ENCODE peak calls at places on chromosomes 4 and X, in five cellular contexts. A is activated naive CD8-positive, alpha-beta T cell treated with anti-CD3 and anti-CD28 coated beads, Interleukin-2, amount 50 U/mL, for 24 hours; N is body of pancreas; U is stimulated activated naive B cell treated with anti-CD40 and anti-IgM and Interleukin-4, amounts not matched to agents 10 μg/mL and 1 μg/mL and 100 μg/mL, for 72 hours; L is heart right ventricle. R is an unnamed sample.

GRCh38 chr4:139767168-139767567 is 101.5 kb downstream of the MGST2 start:
- ATAC-seq in A (no peak), L (no peak), N (no peak), U (peak; percentile 83), R (peak; percentile 52)

GRCh38 chrX:133989993-133990392 is 4.6 kb upstream of the GPC3 start:
- ATAC-seq in N (no peak), U (no peak), A (no peak), L (no peak), R (no peak)

GRCh38 chrX:46553935-46554334 is 8.7 kb upstream of the ZNF674 start:
- ATAC-seq in N (no peak), A (no peak), U (no peak), L (no peak), R (no peak)

GRCh38 chr4:129046055-129046959 is 47.0 kb downstream of the SCLT1 start:
- ATAC-seq in A (peak; percentile 93), U (peak; percentile 68), L (no peak), N (no peak), R (no peak)

GRCh38 chrX:107566603-107567262 is 61.6 kb upstream of the PRPS1 start:
- ATAC-seq in N (no peak), A (no peak), L (no peak), U (no peak), R (no peak)

GRCh38 chr4:82123934-82124333 is 249.9 kb downstream of the HNRNPD start:
- ATAC-seq in A (no peak), N (no peak), L (no peak), U (no peak), R (no peak)

GRCh38 chr4:19239565-19239964 is 1012.1 kb upstream of the SLIT2 start:
- ATAC-seq in U (no peak), L (no peak), A (no peak), N (no peak), R (no peak)

GRCh38 chr4:156710571-156711195 is 260.9 kb downstream of the PDGFC start:
- ATAC-seq in N (peak; percentile 47), U (no peak), L (no peak), A (no peak), R (no peak)

GRCh38 chr4:80529021-80529420 is 193.5 kb downstream of the CFAP299 start:
- ATAC-seq in N (no peak), U (no peak), L (no peak), A (no peak), R (no peak)

GRCh38 chr4:73721419-73721818 is 18.9 kb upstream of the CXCL8 start:
- ATAC-seq in N (peak; percentile 38), A (no peak), L (no peak), U (no peak), R (no peak)

GRCh38 chr4:117560329-117560728 is 474.0 kb upstream of the NDST3 start:
- ATAC-seq in N (no peak), U (no peak), L (no peak), A (no peak), R (no peak)

GRCh38 chrX:35919536-35920309 is at the start of gene CFAP47:
- ATAC-seq in A (no peak), L (no peak), N (peak; percentile 92), U (no peak), R (no peak)

GRCh38 chr4:13657016-13657415 is 29.5 kb upstream of the BOD1L1 start:
- ATAC-seq in A (no peak), L (no peak), U (no peak), N (no peak), R (no peak)

GRCh38 chr4:23500876-23501275 is 389.0 kb downstream of the PPARGC1A start:
- ATAC-seq in L (no peak), N (no peak), A (no peak), U (no peak), R (no peak)

R was measured in stimulated activated memory B cell treated with anti-CD40 and anti-IgM and Interleukin-4, amounts not matched to agents 10 μg/mL and 1 μg/mL and 100 μg/mL, for 72 hours.